ENCODE peak calls at places on chromosomes 5 and 9, in four cellular contexts. Z, D, M and R are unnamed samples.

GRCh38 chr5:149002761-149003689 is 59.8 kb downstream of the SH3TC2 start:
- DNase-seq in Z (no peak), D (no peak), M (no peak), R (no peak)

GRCh38 chr5:50888754-50889153 is 222.3 kb downstream of the PARP8 start:
- DNase-seq in Z (no peak), D (no peak), M (no peak), R (no peak)

GRCh38 chr5:775960-776861 is 8.3 kb downstream of the ZDHHC11B start:
- DNase-seq in Z (no peak), D (no peak), M (peak), R (no peak)

GRCh38 chr5:42915306-42915866 is 103.7 kb upstream of the SELENOP start:
- DNase-seq in Z (no peak), D (no peak), M (no peak), R (no peak)

GRCh38 chr5:76926329-76927105 is 26.3 kb upstream of the CRHBP start:
- DNase-seq in Z (no peak), D (no peak), M (no peak), R (no peak)

GRCh38 chr5:64767959-64768357 is 533 bp downstream of the SREK1IP1 start:
- DNase-seq in Z (no peak), D (no peak), M (no peak), R (no peak)

GRCh38 chr5:143105216-143105905 is 298.1 kb downstream of the NR3C1 start:
- DNase-seq in Z (no peak), D (no peak), M (no peak), R (no peak)

GRCh38 chr9:4152201-4152600 is 147.7 kb downstream of the GLIS3 start:
- DNase-seq in Z (no peak), D (no peak), M (no peak), R (no peak)

GRCh38 chr5:14172149-14172795 is 29.1 kb downstream of the TRIO start:
- DNase-seq in Z (no peak), D (no peak), M (no peak), R (no peak)

GRCh38 chr9:127682351-127683136 is 24.2 kb upstream of the CFAP157 start:
- DNase-seq in Z (no peak), D (no peak), M (no peak), R (no peak)

GRCh38 chr5:24749701-24750100 is 104.9 kb upstream of the CDH10 start:
- DNase-seq in Z (peak), D (no peak), M (no peak), R (no peak)

GRCh38 chr9:4548796-4549725 is 58.8 kb downstream of the SLC1A1 start:
- DNase-seq in Z (no peak), D (no peak), M (no peak), R (no peak)

GRCh38 chr9:4980046-4980727 is 4.9 kb upstream of the JAK2 start:
- DNase-seq in Z (no peak), D (no peak), M (no peak), R (no peak)

GRCh38 chr9:128636556-128637530 is 19.8 kb downstream of the DYNC2I2 start:
- DNase-seq in Z (no peak), D (no peak), M (no peak), R (no peak)

GRCh38 chr5:103587185-103587748 is 24.7 kb upstream of the NUDT12 start:
- DNase-seq in Z (peak), D (no peak), M (no peak), R (no peak)

GRCh38 chr9:115553082-115553481 is 435.1 kb upstream of the TNC start:
- DNase-seq in Z (no peak), D (no peak), M (no peak), R (no peak)

GRCh38 chr5:37695651-37696050 is 144.2 kb downstream of the GDNF start:
- DNase-seq in Z (no peak), D (no peak), M (no peak), R (no peak)

GRCh38 chr5:5483350-5483749 is 60.9 kb downstream of the ICE1 start:
- DNase-seq in Z (no peak), D (no peak), M (no peak), R (no peak)

GRCh38 chr5:30287890-30288289 is 905.6 kb upstream of the CDH6 start:
- DNase-seq in Z (no peak), D (no peak), M (no peak), R (no peak)

GRCh38 chr9:37943329-37944265 is 39.7 kb upstream of the SLC25A51 start:
- DNase-seq in Z (no peak), D (no peak), M (peak), R (no peak)

GRCh38 chr9:91741529-91741928 is 208.5 kb downstream of the ROR2 start:
- DNase-seq in Z (no peak), D (no peak), M (peak), R (no peak)

GRCh38 chr9:125993423-125993935 is 246.3 kb downstream of the PBX3 start:
- DNase-seq in Z (no peak), D (no peak), M (no peak), R (peak)

GRCh38 chr9:123749580-123750202 is 180.2 kb downstream of the DENND1A start:
- DNase-seq in Z (no peak), D (no peak), M (no peak), R (no peak)

GRCh38 chr9:68970150-68970549 is 43.8 kb downstream of the PRKACG start:
- DNase-seq in Z (peak), D (no peak), M (no peak), R (no peak)

GRCh38 chr9:37840560-37841194 is 40.1 kb downstream of the DCAF10 start:
- DNase-seq in Z (no peak), D (no peak), M (no peak), R (no peak)

GRCh38 chr9:35731415-35732184 is 395 bp downstream of the TLN1 start:
- DNase-seq in Z (no peak), D (no peak), M (peak), R (no peak)

GRCh38 chr9:37329576-37329975 is 92.9 kb upstream of the GRHPR start:
- DNase-seq in Z (no peak), D (no peak), M (no peak), R (no peak)